ENCODE peak calls at places on chromosomes 4 and X, in five cellular contexts. C is effector CD4-positive, alpha-beta T cell; N is stimulated activated CD8-positive, alpha-beta memory T cell treated with anti-CD3 and anti-CD28 coated beads, Interleukin-7, amount 100 ng/mL, for 24 hours; U is NCI-H187 treated with DMSO at 0.1 percent for 48 hours; S is gastrocnemius medialis. V is an unnamed sample.

GRCh38 chr4:183355405-183355804 is 33.2 kb upstream of the CLDN24 start:
- DNase-seq in N (no peak), S (no peak), C (no peak), U (no peak), V (no peak)

GRCh38 chrX:9682456-9682855 is 83.2 kb downstream of the GPR143 start:
- DNase-seq in U (no peak), C (no peak), S (no peak), N (no peak), V (peak; percentile 22)

GRCh38 chrX:38052096-38052495 is 45.7 kb downstream of the SYTL5 start:
- DNase-seq in U (no peak), S (no peak), N (no peak), C (no peak), V (peak; percentile 79)

GRCh38 chr4:144894525-144894924 is 203.5 kb downstream of the ANAPC10 start:
- DNase-seq in U (no peak), S (peak; percentile 58), C (no peak), N (no peak), V (peak; percentile 73)

GRCh38 chr4:25540734-25541133 is 114.9 kb upstream of the SLC34A2 start:
- DNase-seq in U (no peak), S (no peak), C (no peak), N (no peak), V (no peak)

GRCh38 chr4:186832906-186833305 is 109.2 kb upstream of the FAT1 start:
- DNase-seq in U (no peak), S (no peak), C (no peak), N (no peak), V (no peak)

GRCh38 chr4:100742045-100742444 is 224.2 kb upstream of the EMCN start:
- DNase-seq in C (no peak), S (no peak), N (no peak), U (no peak), V (peak; percentile 56)

GRCh38 chr4:85402371-85402770 is 72.6 kb upstream of the ARHGAP24 start:
- DNase-seq in C (no peak), N (no peak), U (no peak), S (no peak), V (peak; percentile 81)

GRCh38 chr4:91325495-91325894 is 978.3 kb upstream of the GRID2 start:
- DNase-seq in C (no peak), S (no peak), N (no peak), U (no peak), V (no peak)

GRCh38 chrX:33357606-33358005 is 146.3 kb upstream of the DMD start:
- DNase-seq in C (no peak), N (no peak), S (no peak), U (no peak), V (no peak)

GRCh38 chrX:55801811-55802210 is 84.3 kb downstream of the RRAGB start:
- DNase-seq in S (no peak), N (no peak), U (no peak), C (no peak), V (no peak)

GRCh38 chr4:76212851-76213414 is 691 bp downstream of the SCARB2 start:
- DNase-seq in N (no peak), S (no peak), C (peak; percentile 11), U (no peak), V (no peak)

GRCh38 chrX:33592398-33592797 is 381.0 kb upstream of the DMD start:
- DNase-seq in N (no peak), S (no peak), C (no peak), U (no peak), V (no peak)

GRCh38 chr4:8543623-8544022 is 36.6 kb upstream of the GPR78 start:
- DNase-seq in S (no peak), U (no peak), C (no peak), N (no peak), V (no peak)

GRCh38 chr4:82123934-82124333 is 249.9 kb downstream of the HNRNPD start:
- DNase-seq in C (no peak), S (no peak), U (no peak), N (no peak), V (no peak)

GRCh38 chr4:167105857-167106256 is 128.4 kb downstream of the SPOCK3 start:
- DNase-seq in U (no peak), S (no peak), C (no peak), N (no peak), V (no peak)

GRCh38 chr4:163113921-163114703 is 52.6 kb downstream of the NAF1 start:
- DNase-seq in N (no peak), C (no peak), U (no peak), S (no peak), V (no peak)

GRCh38 chrX:12579311-12579710 is 211.9 kb upstream of the PRPS2 start:
- DNase-seq in C (no peak), S (no peak), U (no peak), N (no peak), V (no peak)

GRCh38 chr4:184831153-184831552 is 5.4 kb upstream of the ACSL1 start:
- DNase-seq in N (no peak), U (no peak), S (no peak), C (no peak), V (no peak)

GRCh38 chr4:169604131-169604900 is 8.1 kb downstream of the NEK1 start:
- DNase-seq in S (no peak), U (no peak), N (no peak), C (no peak), V (peak; percentile 45)

GRCh38 chr4:182427530-182427929 is 184.3 kb downstream of the TENM3 start:
- DNase-seq in N (no peak), S (no peak), C (no peak), U (no peak), V (no peak)

GRCh38 chrX:40061871-40062524 is 35.8 kb downstream of the BCOR start:
- DNase-seq in C (no peak), N (no peak), S (no peak), U (no peak), V (no peak)

GRCh38 chr4:116005037-116005805 is 891.8 kb upstream of the NDST4 start:
- DNase-seq in U (no peak), S (no peak), N (no peak), C (no peak), V (no peak)

GRCh38 chr4:90246841-90247240 is 119.6 kb downstream of the CCSER1 start:
- DNase-seq in S (no peak), C (no peak), U (no peak), N (no peak), V (no peak)

GRCh38 chr4:37388672-37389368 is 144.3 kb downstream of the NWD2 start:
- DNase-seq in S (no peak), U (no peak), C (no peak), N (no peak), V (no peak)

GRCh38 chrX:129785160-129785947 is 5.6 kb downstream of the SASH3 start:
- DNase-seq in S (no peak), N (no peak), U (no peak), C (no peak), V (no peak)

GRCh38 chrX:139734996-139735395 is 27.0 kb upstream of the MCF2 start:
- DNase-seq in S (no peak), C (no peak), U (no peak), N (no peak), V (no peak)

GRCh38 chr4:18111100-18111499 is 89.5 kb upstream of the LCORL start:
- DNase-seq in U (no peak), C (no peak), S (no peak), N (no peak), V (no peak)

V was measured in fibroblast of gingiva.